ENCODE peak calls at places on chromosomes 4 and X, in six cellular contexts. J, W, C, R, V and A are unnamed samples.
A peak's percentile ranks its signal among the peaks of the same experiment; 100 is the strongest.

GRCh38 chr4:176792348-176793059 is at the start of gene VEGFC:
- DNase-seq in J (peak; percentile 50), W (peak; percentile 73), C (peak; percentile 72), R (peak; percentile 46), V (no peak), A (peak; percentile 42)

GRCh38 chr4:183035726-183036415 is 63.2 kb upstream of the WWC2 start:
- DNase-seq in J (no peak), W (no peak), C (no peak), R (no peak), V (no peak), A (no peak)

GRCh38 chr4:181661090-181661489 is 582.1 kb upstream of the TENM3 start:
- DNase-seq in J (no peak), W (no peak), C (no peak), R (no peak), V (no peak), A (no peak)

GRCh38 chrX:118189628-118190027 is 73.0 kb upstream of the KLHL13 start:
- DNase-seq in J (no peak), W (no peak), C (no peak), R (no peak), V (no peak), A (peak; percentile 61)

GRCh38 chr4:168604496-168605373 is 107.9 kb downstream of the PALLD start:
- DNase-seq in J (no peak), W (no peak), C (peak; percentile 75), R (peak; percentile 29), V (no peak), A (no peak)

GRCh38 chr4:169342906-169343560 is 72.3 kb upstream of the SH3RF1 start:
- DNase-seq in J (no peak), W (no peak), C (no peak), R (no peak), V (no peak), A (no peak)

GRCh38 chr4:38989487-38989886 is 42.7 kb downstream of the TMEM156 start:
- DNase-seq in J (no peak), W (no peak), C (no peak), R (no peak), V (no peak), A (no peak)

GRCh38 chr4:142009751-142010150 is 373.4 kb downstream of the IL15 start:
- DNase-seq in J (no peak), W (no peak), C (no peak), R (no peak), V (no peak), A (no peak)

GRCh38 chr4:155900402-155900801 is 3.1 kb upstream of the TDO2 start:
- DNase-seq in J (no peak), W (no peak), C (no peak), R (no peak), V (no peak), A (no peak)

GRCh38 chr4:4555916-4556315 is 14.1 kb upstream of the STX18 start:
- DNase-seq in J (no peak), W (no peak), C (no peak), R (no peak), V (no peak), A (no peak)

GRCh38 chrX:68203656-68204055 is 229.6 kb downstream of the OPHN1 start:
- DNase-seq in J (no peak), W (no peak), C (no peak), R (no peak), V (no peak), A (no peak)

GRCh38 chrX:149881081-149881711 is at the start of gene MAGEA8:
- DNase-seq in J (peak; percentile 42), W (no peak), C (no peak), R (no peak), V (no peak), A (no peak)
- TF ChIP-seq CTCF in J (no peak), W (no peak), C (no peak), R (no peak), V (no peak), A (no peak)

GRCh38 chr4:12124138-12124537 is 695.4 kb upstream of the HS3ST1 start:
- DNase-seq in J (no peak), W (no peak), C (no peak), R (no peak), V (no peak), A (no peak)
- H3K4me1 ChIP-seq in J (no peaks in the 10 kb centered on the region), W (no peaks in the 10 kb centered on the region), C (no peaks in the 10 kb centered on the region), R (no peaks in the 10 kb centered on the region), V (no peaks in the 10 kb centered on the region), A (no peaks in the 10 kb centered on the region)

GRCh38 chr4:153684182-153685073 is at the start of gene TLR2:
- DNase-seq in J (peak; percentile 86), W (peak; percentile 97), C (peak; percentile 86), R (peak; percentile 42), V (peak; percentile 31), A (peak; percentile 80)
- TF ChIP-seq CTCF in J (no peak), W (no peak), C (no peak), R (no peak), V (no peak), A (no peak)

DNA sequence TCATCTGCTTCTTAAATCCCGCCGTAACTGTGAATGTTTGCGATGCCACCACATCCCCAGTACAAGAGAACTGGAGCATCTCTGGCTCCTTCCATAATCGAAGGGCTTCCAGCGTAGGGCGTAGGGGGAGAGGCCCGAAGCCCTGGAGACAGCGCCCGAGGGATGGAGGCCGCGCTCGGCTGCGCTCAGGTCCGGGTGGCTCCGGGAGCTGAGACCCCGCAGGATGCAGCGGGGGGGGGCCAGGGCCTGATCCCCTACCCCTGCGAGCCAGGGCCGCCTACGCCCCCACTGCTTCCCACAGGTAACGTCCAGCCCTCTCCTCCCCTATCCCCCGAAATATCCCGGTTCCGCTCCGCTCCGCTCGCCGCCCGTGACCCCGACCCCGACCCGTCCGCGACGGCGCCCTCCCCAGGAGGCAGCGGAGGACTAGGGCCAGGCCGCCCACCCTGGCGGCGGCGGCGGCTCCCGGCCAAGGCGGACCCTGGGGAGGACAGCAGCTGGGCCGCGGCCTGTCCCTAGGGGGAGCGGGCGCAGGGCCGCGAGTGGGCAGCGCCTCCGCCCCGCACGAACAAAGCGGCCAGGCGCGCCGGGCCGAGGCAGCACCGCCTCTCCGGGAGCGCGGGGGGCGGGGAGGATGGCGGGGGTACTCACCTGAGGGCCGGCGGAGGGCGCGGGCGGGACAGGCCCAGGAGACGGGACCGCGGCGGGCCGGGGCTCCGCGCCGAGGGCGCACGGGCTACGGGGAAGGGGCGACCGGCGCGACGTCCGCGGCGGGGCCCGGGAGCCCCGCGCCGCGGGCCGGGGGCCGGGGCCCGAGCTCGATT is 720 bp downstream of the WDFY3 start:
- DNase-seq in J (peak; percentile 61), W (peak; percentile 87), C (peak; percentile 67), R (peak; percentile 47), V (no peak), A (peak; percentile 66)
- H3K4me1 ChIP-seq in J (peaks cover 6% of the 10 kb centered on the region), W (peaks cover 65% of the 10 kb centered on the region), C (peaks cover 17% of the 10 kb centered on the region), R (peaks cover 2% of the 10 kb centered on the region), V (peaks cover 11% of the 10 kb centered on the region), A (peaks cover 19% of the 10 kb centered on the region)

GRCh38 chr4:138492178-138492577 is 250.0 kb upstream of the SLC7A11 start:
- DNase-seq in J (no peak), W (no peak), C (no peak), R (no peak), V (no peak), A (no peak)

GRCh38 chr4:138500869-138501268 is 258.7 kb upstream of the SLC7A11 start:
- DNase-seq in J (no peak), W (no peak), C (no peak), R (no peak), V (no peak), A (no peak)

GRCh38 chr4:138499627-138500026 is 257.5 kb upstream of the SLC7A11 start:
- DNase-seq in J (no peak), W (no peak), C (no peak), R (no peak), V (no peak), A (peak; percentile 12)

DNA sequence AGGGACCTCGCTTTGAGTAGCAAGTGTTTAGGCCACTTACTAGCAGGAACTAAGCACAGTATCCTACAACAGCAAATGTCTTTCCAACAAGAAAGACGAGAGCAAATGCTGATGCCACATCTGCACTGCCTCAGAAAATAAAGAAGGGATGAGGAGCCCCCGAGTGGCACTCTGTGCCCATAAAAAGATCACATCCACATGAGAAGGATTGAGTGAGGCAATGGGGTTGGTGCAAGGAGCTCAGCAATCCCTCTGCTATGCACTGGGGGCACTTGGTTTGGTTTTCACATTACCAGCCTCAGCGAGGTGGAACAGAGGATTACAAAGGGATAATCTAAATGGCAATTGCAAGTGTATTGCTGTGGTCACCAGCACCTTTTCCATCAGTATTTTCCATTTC is 252.8 kb upstream of the SLC7A11 start:
- DNase-seq in J (no peak), W (no peak), C (no peak), R (no peak), V (no peak), A (peak; percentile 52)
- TF ChIP-seq CTCF in J (no peak), W (no peak), C (no peak), R (no peak), V (no peak), A (no peak)